ENCODE peak calls at places on chromosomes 16 and 17, in ten cellular contexts. C is LoVo; A is prostate gland; J is non-pigmented ciliary epithelial cell; M is T-cell; K is lung microvascular endothelial cell; O is mucosa of descending colon; W is stimulated activated CD4-positive, alpha-beta T cell treated with anti-CD3 and anti-CD28 coated beads, Interleukin-15, amount 100 ng/mL, for 48 hours; X is activated CD4-positive, alpha-beta T cell treated with anti-CD3 and anti-CD28 coated beads for 48 hours; S is adipocyte. G is an unnamed sample.
A peak's percentile ranks its signal among the peaks of the same experiment; 100 is the strongest.

GRCh38 chr17:34269969-34270368 is at the start of gene CCL7:
- DNase-seq in C (peak; percentile 9), A (no peak), J (no peak), M (no peak), K (no peak), O (no peak), W (no peak), X (no peak), S (no peak), G (no peak)

GRCh38 chr17:7220593-7221280 is 999 bp downstream of the ACADVL start:
- DNase-seq in C (peak; percentile 26), A (peak; percentile 79), J (no peak), M (peak; percentile 51), K (peak; percentile 84), O (peak; percentile 79), W (peak; percentile 57), X (peak; percentile 79), S (peak; percentile 68), G (peak; percentile 76)

GRCh38 chr16:85460983-85461813 is 151.9 kb upstream of the GSE1 start:
- DNase-seq in C (no peak), A (no peak), J (peak; percentile 8), M (no peak), K (no peak), O (no peak), W (no peak), X (no peak), S (peak; percentile 70), G (no peak)

GRCh38 chr17:4948997-4949320 is 629 bp upstream of the PFN1 start:
- DNase-seq in C (peak; percentile 79), A (peak; percentile 73), J (no peak), M (peak; percentile 68), K (peak; percentile 89), O (peak; percentile 93), W (peak; percentile 74), X (peak; percentile 85), S (peak; percentile 95), G (peak; percentile 90)

GRCh38 chr16:69105501-69106361 is at the start of gene HAS3:
- DNase-seq in C (peak; percentile 75), A (peak; percentile 52), J (no peak), M (no peak), K (peak; percentile 76), O (no peak), W (peak; percentile 22), X (peak; percentile 50), S (peak; percentile 81), G (peak; percentile 81)

GRCh38 chr16:86683441-86684194 is 105.3 kb downstream of the FOXL1 start:
- DNase-seq in C (no peak), A (no peak), J (no peak), M (no peak), K (no peak), O (no peak), W (no peak), X (no peak), S (no peak), G (no peak)

GRCh38 chr17:64315032-64315490 is 52.0 kb upstream of the TEX2 start:
- DNase-seq in C (no peak), A (peak; percentile 67), J (no peak), M (no peak), K (peak; percentile 89), O (peak; percentile 76), W (no peak), X (no peak), S (peak; percentile 27), G (peak; percentile 85)

GRCh38 chr17:1695365-1695764 is 10.7 kb upstream of the PRPF8 start:
- DNase-seq in C (no peak), A (no peak), J (no peak), M (no peak), K (no peak), O (no peak), W (no peak), X (no peak), S (no peak), G (no peak)

GRCh38 chr16:81654346-81654745 is 124.7 kb upstream of the PLCG2 start:
- DNase-seq in C (no peak), A (no peak), J (no peak), M (no peak), K (no peak), O (no peak), W (no peak), X (no peak), S (no peak), G (no peak)

GRCh38 chr17:42456223-42457106 is 2.2 kb upstream of the ATP6V0A1 start:
- DNase-seq in C (no peak), A (no peak), J (no peak), M (peak; percentile 5), K (peak; percentile 87), O (no peak), W (no peak), X (no peak), S (peak; percentile 87), G (no peak)

GRCh38 chr17:20306924-20307323 is 160.4 kb downstream of the LGALS9B start:
- DNase-seq in C (no peak), A (no peak), J (no peak), M (no peak), K (no peak), O (no peak), W (no peak), X (no peak), S (no peak), G (no peak)

GRCh38 chr17:11610999-11611566 is 12.8 kb downstream of the DNAH9 start:
- DNase-seq in C (no peak), A (no peak), J (no peak), M (no peak), K (no peak), O (no peak), W (no peak), X (no peak), S (no peak), G (no peak)

GRCh38 chr16:23280483-23280967 is 21.6 kb upstream of the SCNN1B start:
- DNase-seq in C (no peak), A (no peak), J (no peak), M (no peak), K (no peak), O (no peak), W (no peak), X (no peak), S (no peak), G (no peak)

GRCh38 chr16:64450170-64450569 is 671.7 kb downstream of the CDH11 start:
- DNase-seq in C (no peak), A (no peak), J (no peak), M (no peak), K (no peak), O (no peak), W (no peak), X (no peak), S (peak; percentile 38), G (no peak)

GRCh38 chr16:3511286-3512180 is 10.7 kb downstream of the CLUAP1 start:
- DNase-seq in C (no peak), A (no peak), J (no peak), M (no peak), K (no peak), O (no peak), W (no peak), X (no peak), S (no peak), G (no peak)

GRCh38 chr16:81437860-81438259 is 6.7 kb upstream of the CMIP start:
- DNase-seq in C (no peak), A (no peak), J (no peak), M (no peak), K (peak; percentile 44), O (no peak), W (no peak), X (no peak), S (no peak), G (no peak)

GRCh38 chr17:72123496-72123963 is 2.7 kb downstream of the SOX9 start:
- DNase-seq in C (no peak), A (no peak), J (no peak), M (no peak), K (no peak), O (peak; percentile 59), W (no peak), X (no peak), S (no peak), G (no peak)

GRCh38 chr17:82754297-82755208 is 2.7 kb downstream of the TBCD start:
- DNase-seq in C (no peak), A (no peak), J (no peak), M (no peak), K (no peak), O (no peak), W (no peak), X (peak; percentile 37), S (no peak), G (peak; percentile 24)

GRCh38 chr17:66826856-66827255 is 8.1 kb upstream of the CACNG5 start:
- DNase-seq in C (no peak), A (no peak), J (no peak), M (no peak), K (no peak), O (no peak), W (no peak), X (no peak), S (no peak), G (no peak)

GRCh38 chr16:26993988-26994387 is 72.7 kb upstream of the C16orf82 start:
- DNase-seq in C (no peak), A (no peak), J (no peak), M (no peak), K (no peak), O (no peak), W (no peak), X (no peak), S (peak; percentile 8), G (no peak)

GRCh38 chr17:19274893-19275292 is 37.7 kb downstream of the EPN2 start:
- DNase-seq in C (no peak), A (no peak), J (no peak), M (no peak), K (no peak), O (no peak), W (no peak), X (no peak), S (no peak), G (no peak)

GRCh38 chr16:51151951-51152663 is 1.0 kb upstream of the SALL1 start:
- DNase-seq in C (no peak), A (no peak), J (no peak), M (no peak), K (no peak), O (no peak), W (no peak), X (peak; percentile 13), S (peak; percentile 87), G (no peak)

G was measured in lower lobe of right lung.